ENCODE peak calls at places on chromosomes 5 and 9, in nine cellular contexts. T is RWPE1, K is NCI-H2029, X is RPMI7951, J is left ventricle myocardium superior, Z is NCI-H526 treated with DMSO at 0.1 percent for 48 hours, L is HCEC 1CT, S is NCI-H2081, A is GM23248. O is an unnamed sample.

GRCh38 chr5:176621661-176622079 is 8.7 kb downstream of the SNCB start:
- DNase-seq in T (no peak), X (peak; percentile 63), S (no peak), L (no peak), Z (no peak), J (no peak), K (no peak), A (no peak), O (peak; percentile 58)

GRCh38 chr9:131562032-131562959 is 17.0 kb downstream of the PRRT1B start:
- DNase-seq in Z (no peak), S (no peak), A (no peak), T (peak; percentile 74), X (peak; percentile 44), J (no peak), L (no peak), K (no peak), O (no peak)

GRCh38 chr9:116223926-116224325 is 70.3 kb downstream of the PAPPA start:
- DNase-seq in S (no peak), K (no peak), Z (no peak), J (no peak), A (no peak), T (no peak), X (peak; percentile 41), L (no peak), O (no peak)

GRCh38 chr9:135925496-135926133 is 18.3 kb upstream of the CAMSAP1 start:
- DNase-seq in T (peak; percentile 42), A (peak; percentile 58), K (no peak), Z (no peak), J (no peak), L (no peak), X (no peak), S (no peak), O (no peak)

GRCh38 chr9:138025417-138025816 is 147.8 kb downstream of the CACNA1B start:
- DNase-seq in K (no peak), Z (no peak), J (no peak), X (no peak), T (no peak), A (no peak), S (no peak), L (no peak), O (no peak)

GRCh38 chr5:115713408-115713807 is 87.6 kb upstream of the TMED7 start:
- DNase-seq in A (no peak), K (no peak), L (no peak), X (no peak), Z (no peak), T (no peak), S (no peak), J (no peak), O (no peak)

GRCh38 chr5:1182633-1183423 is 18.6 kb upstream of the SLC6A19 start:
- DNase-seq in S (no peak), J (peak; percentile 33), L (no peak), A (no peak), T (no peak), Z (peak; percentile 39), X (peak; percentile 8), K (no peak), O (no peak)

GRCh38 chr9:35826071-35826701 is 2.3 kb downstream of the FAM221B start:
- DNase-seq in A (peak; percentile 77), K (peak; percentile 30), X (peak; percentile 61), Z (peak; percentile 48), S (peak; percentile 62), L (peak; percentile 61), T (peak; percentile 66), J (no peak), O (peak; percentile 63)

GRCh38 chr9:94259077-94259847 is at the start of gene ZNF169:
- DNase-seq in K (peak; percentile 72), A (peak; percentile 97), S (peak; percentile 87), Z (peak; percentile 48), T (peak; percentile 98), L (peak; percentile 90), X (peak; percentile 87), J (peak; percentile 93), O (peak; percentile 87)

GRCh38 chr5:5373351-5374033 is 49.0 kb upstream of the ICE1 start:
- DNase-seq in K (no peak), A (peak; percentile 15), J (no peak), L (no peak), T (no peak), S (no peak), Z (no peak), X (peak; percentile 33), O (no peak)

GRCh38 chr5:179819296-179820126 is 1.2 kb upstream of the SQSTM1 start:
- DNase-seq in J (peak; percentile 78), X (peak; percentile 82), L (peak; percentile 68), T (peak; percentile 60), S (peak; percentile 57), A (peak; percentile 81), Z (no peak), K (peak; percentile 48), O (peak; percentile 93)

GRCh38 chr9:93899609-93900435 is 55.3 kb downstream of the BARX1 start:
- DNase-seq in T (no peak), Z (no peak), J (no peak), L (no peak), A (no peak), X (no peak), S (no peak), K (no peak), O (no peak)

GRCh38 chr9:71820516-71820915 is 52.2 kb upstream of the CEMIP2 start:
- DNase-seq in Z (no peak), L (no peak), A (peak; percentile 39), X (no peak), J (no peak), K (no peak), S (no peak), T (no peak), O (no peak)

GRCh38 chr9:125985998-125986655 is 239.0 kb downstream of the PBX3 start:
- DNase-seq in K (no peak), X (no peak), T (no peak), A (no peak), S (no peak), Z (no peak), J (no peak), L (no peak), O (no peak)

GRCh38 chr5:85927632-85928031 is 690.1 kb upstream of the COX7C start:
- DNase-seq in X (no peak), A (no peak), S (no peak), T (no peak), K (no peak), J (no peak), L (no peak), Z (no peak), O (no peak)

GRCh38 chr5:138963763-138964371 is 88.7 kb upstream of the LRRTM2 start:
- DNase-seq in J (no peak), S (no peak), A (no peak), Z (no peak), T (no peak), X (peak; percentile 11), L (peak; percentile 24), K (no peak), O (no peak)

GRCh38 chr9:112132356-112132755 is 42.7 kb downstream of the SUSD1 start:
- DNase-seq in X (no peak), A (peak; percentile 5), T (no peak), K (no peak), Z (no peak), S (no peak), J (no peak), L (no peak), O (no peak)

GRCh38 chr9:15606667-15607472 is 54.0 kb downstream of the CCDC171 start:
- DNase-seq in S (peak; percentile 70), T (peak; percentile 21), A (peak; percentile 43), Z (peak; percentile 69), L (peak; percentile 46), X (peak; percentile 48), K (no peak), J (no peak), O (no peak)

GRCh38 chr5:89556215-89557009 is 673.4 kb upstream of the MEF2C start:
- DNase-seq in J (no peak), Z (no peak), X (peak; percentile 77), S (no peak), A (peak; percentile 98), K (no peak), L (peak; percentile 94), T (peak; percentile 95), O (peak; percentile 60)

GRCh38 chr5:146719179-146719578 is 159.4 kb downstream of the PPP2R2B start:
- DNase-seq in S (no peak), T (no peak), J (no peak), L (no peak), X (no peak), K (no peak), Z (no peak), A (no peak), O (no peak)

GRCh38 chr5:106121972-106122605 is 1548.6 kb downstream of the EFNA5 start:
- DNase-seq in A (peak; percentile 46), K (no peak), S (no peak), L (no peak), X (no peak), J (no peak), T (peak; percentile 68), Z (no peak), O (peak; percentile 64)

GRCh38 chr9:132249123-132249522 is 87.3 kb downstream of the NTNG2 start:
- DNase-seq in J (peak; percentile 70), L (no peak), S (peak; percentile 78), K (peak; percentile 95), A (no peak), T (no peak), X (no peak), Z (no peak), O (no peak)

GRCh38 chr5:27083763-27084420 is 45.5 kb upstream of the CDH9 start:
- DNase-seq in A (no peak), T (no peak), L (peak; percentile 14), J (no peak), Z (no peak), K (no peak), S (no peak), X (peak; percentile 26), O (no peak)

GRCh38 chr5:80930940-80931339 is 29.2 kb upstream of the RASGRF2 start:
- DNase-seq in J (no peak), T (no peak), A (no peak), S (peak; percentile 4), Z (no peak), X (no peak), L (no peak), K (no peak), O (no peak)